ENCODE peak calls at places on chromosomes 1 and 21, in six cellular contexts. O is foreskin fibroblast; C is activated CD4-positive, alpha-beta T cell treated with anti-CD3 and anti-CD28 coated beads, Interleukin-2, amount 10 ng/mL, durations not matched to agents 7 days and 5 days; W is SHP77 treated with DMSO at 0.1 percent for 48 hours; D is IMR-90; X is NAMALWA. T is an unnamed sample.

GRCh38 chr1:206453111-206453510 is 17.2 kb upstream of the IKBKE start:
- DNase-seq in O (no peak), C (no peak), W (no peak), D (no peak), X (no peak), T (no peak)

GRCh38 chr1:175209493-175209921 is 16.9 kb upstream of the KIAA0040 start:
- DNase-seq in O (no peak), C (peak), W (no peak), D (no peak), X (no peak), T (no peak)

GRCh38 chr1:22048351-22049192 is 3.9 kb upstream of the CDC42 start:
- DNase-seq in O (peak), C (no peak), W (no peak), D (peak), X (peak), T (no peak)

GRCh38 chr1:22876359-22877111 is 96.1 kb downstream of the LACTBL1 start:
- DNase-seq in O (no peak), C (no peak), W (no peak), D (peak), X (no peak), T (peak)

GRCh38 chr1:32404956-32405355 is 10.7 kb upstream of the BSDC1 start:
- DNase-seq in O (no peak), C (no peak), W (no peak), D (peak), X (no peak), T (no peak)

GRCh38 chr1:201946224-201946908 is at the start of gene LMOD1:
- DNase-seq in O (peak), C (no peak), W (peak), D (peak), X (no peak), T (peak)

GRCh38 chr21:32132911-32133310 is 145.9 kb downstream of the MIS18A start:
- DNase-seq in O (no peak), C (no peak), W (no peak), D (no peak), X (no peak), T (no peak)

GRCh38 chr1:62462370-62462769 is 25.5 kb downstream of the USP1 start:
- DNase-seq in O (no peak), C (no peak), W (no peak), D (no peak), X (no peak), T (peak)

GRCh38 chr1:87717167-87717670 is 388.5 kb downstream of the LMO4 start:
- DNase-seq in O (no peak), C (no peak), W (no peak), D (no peak), X (no peak), T (no peak)

GRCh38 chr1:155946633-155947219 is 5.3 kb downstream of the RXFP4 start:
- DNase-seq in O (no peak), C (no peak), W (no peak), D (no peak), X (no peak), T (no peak)

GRCh38 chr21:26115899-26116298 is 54.7 kb downstream of the APP start:
- DNase-seq in O (no peak), C (no peak), W (no peak), D (peak), X (no peak), T (peak)

GRCh38 chr1:1371741-1372711 is 3.0 kb downstream of the AURKAIP1 start:
- DNase-seq in O (no peak), C (peak), W (peak), D (peak), X (peak), T (peak)

GRCh38 chr1:15454256-15454655 is 2.3 kb upstream of the CELA2A start:
- DNase-seq in O (peak), C (no peak), W (no peak), D (peak), X (no peak), T (peak)

GRCh38 chr1:226309398-226310122 is 596 bp upstream of the LIN9 start:
- DNase-seq in O (peak), C (no peak), W (peak), D (no peak), X (peak), T (no peak)

GRCh38 chr1:198788561-198789064 is 149.8 kb downstream of the PTPRC start:
- DNase-seq in O (no peak), C (no peak), W (no peak), D (no peak), X (peak), T (peak)

GRCh38 chr1:200042437-200043329 is 15.2 kb downstream of the NR5A2 start:
- DNase-seq in O (no peak), C (no peak), W (no peak), D (no peak), X (no peak), T (peak)

GRCh38 chr1:2314297-2314802 is 77.0 kb downstream of the MORN1 start:
- DNase-seq in O (peak), C (no peak), W (no peak), D (peak), X (no peak), T (peak)

T was measured in astrocyte of the spinal cord.